ENCODE peak calls at places on chromosome 20, in ten cellular contexts. One of them, this sample, is unnamed.

GRCh38 chr20:32451682-32452461 is 93.7 kb downstream of the ASXL1 start:
- DNase-seq in GM12878: no peak
- DNase-seq in IMR-90: no peak
- DNase-seq in HCT116: no peak
- DNase-seq in H54: no peak
- DNase-seq in GM12892: peak
- DNase-seq in gastrocnemius medialis: no peak
- DNase-seq in NB4: peak
- DNase-seq in transverse colon: no peak
- DNase-seq in A549: no peak
- DNase-seq in this sample: no peak

GRCh38 chr20:53386186-53386681 is 207.4 kb downstream of the ZNF217 start:
- DNase-seq in A549: no peak
- DNase-seq in NB4: no peak
- DNase-seq in IMR-90: no peak
- DNase-seq in GM12878: no peak
- DNase-seq in gastrocnemius medialis: no peak
- DNase-seq in GM12892: no peak
- DNase-seq in HCT116: no peak
- DNase-seq in H54: no peak
- DNase-seq in transverse colon: no peak
- DNase-seq in this sample: no peak

GRCh38 chr20:38065764-38066375 is 32.3 kb downstream of the RPRD1B start:
- DNase-seq in NB4: no peak
- DNase-seq in transverse colon: no peak
- DNase-seq in GM12892: no peak
- DNase-seq in HCT116: no peak
- DNase-seq in gastrocnemius medialis: no peak
- DNase-seq in GM12878: no peak
- DNase-seq in IMR-90: no peak
- DNase-seq in A549: no peak
- DNase-seq in H54: no peak
- DNase-seq in this sample: no peak

GRCh38 chr20:16922834-16923233 is 174.7 kb downstream of the OTOR start:
- DNase-seq in A549: no peak
- DNase-seq in H54: no peak
- DNase-seq in IMR-90: peak
- DNase-seq in GM12892: no peak
- DNase-seq in transverse colon: no peak
- DNase-seq in NB4: peak
- DNase-seq in gastrocnemius medialis: no peak
- DNase-seq in HCT116: no peak
- DNase-seq in GM12878: no peak
- DNase-seq in this sample: no peak

GRCh38 chr20:40323411-40323810 is 365.6 kb downstream of the MAFB start:
- DNase-seq in IMR-90: no peak
- DNase-seq in gastrocnemius medialis: no peak
- DNase-seq in transverse colon: no peak
- DNase-seq in A549: no peak
- DNase-seq in GM12878: no peak
- DNase-seq in H54: no peak
- DNase-seq in GM12892: no peak
- DNase-seq in NB4: peak
- DNase-seq in HCT116: no peak
- DNase-seq in this sample: no peak

GRCh38 chr20:36855241-36855657 is 20.7 kb upstream of the TLDC2 start:
- DNase-seq in GM12878: no peak
- DNase-seq in GM12892: no peak
- DNase-seq in NB4: no peak
- DNase-seq in transverse colon: no peak
- DNase-seq in A549: no peak
- DNase-seq in HCT116: no peak
- DNase-seq in gastrocnemius medialis: no peak
- DNase-seq in IMR-90: no peak
- DNase-seq in H54: peak
- DNase-seq in this sample: no peak

GRCh38 chr20:43409041-43409913 is 48.4 kb upstream of the SRSF6 start:
- DNase-seq in A549: no peak
- DNase-seq in IMR-90: peak
- DNase-seq in GM12892: no peak
- DNase-seq in transverse colon: no peak
- DNase-seq in H54: no peak
- DNase-seq in GM12878: peak
- DNase-seq in HCT116: peak
- DNase-seq in NB4: peak
- DNase-seq in gastrocnemius medialis: no peak
- DNase-seq in this sample: no peak

GRCh38 chr20:52193886-52194545 is 2.4 kb upstream of the ZFP64 start:
- DNase-seq in HCT116: no peak
- DNase-seq in transverse colon: peak
- DNase-seq in NB4: no peak
- DNase-seq in A549: no peak
- DNase-seq in GM12892: no peak
- DNase-seq in H54: no peak
- DNase-seq in IMR-90: no peak
- DNase-seq in GM12878: no peak
- DNase-seq in gastrocnemius medialis: no peak
- DNase-seq in this sample: no peak

GRCh38 chr20:62899633-62900051 is 26.7 kb downstream of the DIDO1 start:
- DNase-seq in transverse colon: peak
- DNase-seq in NB4: no peak
- DNase-seq in gastrocnemius medialis: no peak
- DNase-seq in GM12892: no peak
- DNase-seq in A549: no peak
- DNase-seq in GM12878: no peak
- DNase-seq in HCT116: no peak
- DNase-seq in H54: no peak
- DNase-seq in IMR-90: no peak
- DNase-seq in this sample: no peak

GRCh38 chr20:62901891-62902290 is 24.4 kb downstream of the DIDO1 start:
- DNase-seq in H54: no peak
- DNase-seq in GM12892: no peak
- DNase-seq in HCT116: no peak
- DNase-seq in A549: no peak
- DNase-seq in transverse colon: no peak
- DNase-seq in gastrocnemius medialis: no peak
- DNase-seq in NB4: no peak
- DNase-seq in IMR-90: no peak
- DNase-seq in GM12878: no peak
- DNase-seq in this sample: no peak

GRCh38 chr20:62900052-62900691 is 26.1 kb downstream of the DIDO1 start:
- DNase-seq in A549: peak
- DNase-seq in GM12878: no peak
- DNase-seq in HCT116: peak
- DNase-seq in H54: peak
- DNase-seq in transverse colon: peak
- DNase-seq in NB4: peak
- DNase-seq in gastrocnemius medialis: no peak
- DNase-seq in IMR-90: peak
- DNase-seq in GM12892: peak
- DNase-seq in this sample: peak

GRCh38 chr20:62898970-62899632 is 27.2 kb downstream of the DIDO1 start:
- DNase-seq in transverse colon: no peak
- DNase-seq in GM12878: no peak
- DNase-seq in IMR-90: no peak
- DNase-seq in gastrocnemius medialis: no peak
- DNase-seq in A549: no peak
- DNase-seq in GM12892: peak
- DNase-seq in NB4: no peak
- DNase-seq in HCT116: no peak
- DNase-seq in H54: no peak
- DNase-seq in this sample: no peak

DNA sequence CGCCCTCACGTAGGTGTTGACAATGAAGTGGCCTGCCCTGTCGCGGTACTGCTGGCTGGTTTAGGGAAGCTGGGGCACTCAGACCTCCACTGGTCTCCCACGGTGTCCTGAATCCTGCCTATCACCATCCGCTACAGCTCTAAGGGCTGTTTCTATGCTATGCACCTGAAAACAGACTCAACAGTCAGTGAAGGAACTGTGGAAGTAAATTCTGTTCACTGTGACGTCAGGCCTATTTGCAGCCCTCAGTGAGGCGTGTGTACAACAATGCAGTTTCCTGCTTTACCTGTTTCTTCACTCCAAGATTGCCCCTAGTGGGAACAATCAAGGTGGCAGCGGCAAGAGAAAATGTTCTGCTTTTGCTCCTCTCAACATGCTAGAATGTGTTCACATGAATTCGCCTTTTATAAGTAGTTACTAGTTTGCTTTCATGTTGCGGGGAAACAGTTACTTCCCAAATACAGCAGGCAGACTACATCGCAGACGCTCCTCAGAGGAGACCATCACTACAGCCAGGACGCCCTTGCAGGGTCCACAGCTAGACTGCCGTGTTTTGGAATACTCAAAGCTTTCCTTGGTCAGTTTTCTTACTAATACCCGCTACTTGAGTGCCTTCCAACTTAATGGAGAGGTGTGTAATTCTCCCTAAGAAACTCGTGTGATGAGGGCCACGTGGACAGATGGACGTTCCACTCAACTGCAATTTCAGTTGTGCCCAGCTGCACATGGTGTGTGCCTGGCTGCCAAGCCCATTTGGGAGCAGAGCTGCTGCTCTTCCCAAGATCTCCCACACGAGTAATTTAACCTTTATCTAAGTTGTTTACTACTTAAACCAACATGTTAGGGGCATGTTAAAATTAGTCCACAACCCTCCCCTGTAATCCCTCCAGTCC is 25.4 kb downstream of the DIDO1 start:
- DNase-seq in IMR-90: no peak
- DNase-seq in HCT116: no peak
- DNase-seq in gastrocnemius medialis: no peak
- DNase-seq in NB4: no peak
- DNase-seq in H54: no peak
- DNase-seq in GM12892: no peak
- DNase-seq in transverse colon: peak
- DNase-seq in A549: peak
- DNase-seq in GM12878: no peak
- DNase-seq in this sample: peak
- TF ChIP-seq POLR2A in IMR-90: no peak
- TF ChIP-seq POLR2A in HCT116: no peak
- TF ChIP-seq POLR2A in gastrocnemius medialis: no peak
- TF ChIP-seq POLR2A in NB4: no peak
- TF ChIP-seq POLR2A in H54: no peak
- TF ChIP-seq POLR2A in GM12892: peak
- TF ChIP-seq POLR2A in transverse colon: no peak
- TF ChIP-seq POLR2A in A549: no peak
- TF ChIP-seq POLR2A in GM12878: peak
- TF ChIP-seq POLR2A in this sample: no peak

DNA sequence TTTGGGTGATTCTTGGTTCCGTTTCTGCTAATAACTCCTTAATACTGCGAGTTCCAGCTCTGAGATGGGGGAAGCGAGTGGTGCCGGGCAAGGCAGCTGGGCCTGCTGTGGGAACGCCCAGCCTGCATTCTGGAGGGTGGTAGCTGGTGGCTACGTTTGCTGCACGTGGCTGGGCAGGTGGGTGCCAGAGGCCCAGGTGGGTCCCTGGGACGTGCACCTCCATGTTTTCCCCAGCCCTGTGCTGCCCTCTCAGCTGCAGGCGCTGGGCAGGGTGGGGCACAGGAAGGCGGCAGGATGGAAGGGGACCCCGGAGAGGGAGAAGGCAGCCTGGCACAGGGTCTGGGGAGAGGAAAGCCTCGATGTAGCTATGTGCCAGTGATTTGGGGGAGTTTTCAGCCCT is 388.8 kb downstream of the CDH4 start:
- DNase-seq in H54: no peak
- DNase-seq in IMR-90: no peak
- DNase-seq in GM12892: no peak
- DNase-seq in NB4: no peak
- DNase-seq in transverse colon: no peak
- DNase-seq in GM12878: no peak
- DNase-seq in HCT116: no peak
- DNase-seq in A549: no peak
- DNase-seq in gastrocnemius medialis: no peak
- DNase-seq in this sample: no peak
- TF ChIP-seq POLR2A in H54: no peak
- TF ChIP-seq POLR2A in IMR-90: no peak
- TF ChIP-seq POLR2A in GM12892: no peak
- TF ChIP-seq POLR2A in NB4: no peak
- TF ChIP-seq POLR2A in transverse colon: no peak
- TF ChIP-seq POLR2A in GM12878: no peak
- TF ChIP-seq POLR2A in HCT116: no peak
- TF ChIP-seq POLR2A in A549: no peak
- TF ChIP-seq POLR2A in gastrocnemius medialis: no peak
- TF ChIP-seq POLR2A in this sample: no peak

GRCh38 chr20:10673831-10674683 is at the start of gene JAG1:
- DNase-seq in IMR-90: peak
- DNase-seq in gastrocnemius medialis: peak
- DNase-seq in HCT116: peak
- DNase-seq in A549: peak
- DNase-seq in transverse colon: peak
- DNase-seq in NB4: peak
- DNase-seq in GM12878: peak
- DNase-seq in GM12892: peak
- DNase-seq in H54: peak
- DNase-seq in this sample: peak

GRCh38 chr20:10673176-10673830 is 496 bp downstream of the JAG1 start:
- DNase-seq in GM12892: peak
- DNase-seq in gastrocnemius medialis: no peak
- DNase-seq in transverse colon: peak
- DNase-seq in HCT116: no peak
- DNase-seq in NB4: peak
- DNase-seq in A549: no peak
- DNase-seq in H54: peak
- DNase-seq in GM12878: no peak
- DNase-seq in IMR-90: no peak
- DNase-seq in this sample: no peak

GRCh38 chr20:10671850-10672578 is 1.8 kb downstream of the JAG1 start:
- DNase-seq in gastrocnemius medialis: peak
- DNase-seq in H54: peak
- DNase-seq in HCT116: no peak
- DNase-seq in NB4: peak
- DNase-seq in IMR-90: peak
- DNase-seq in A549: no peak
- DNase-seq in GM12892: peak
- DNase-seq in GM12878: no peak
- DNase-seq in transverse colon: peak
- DNase-seq in this sample: peak

GRCh38 chr20:10671221-10671849 is 2.5 kb downstream of the JAG1 start:
- DNase-seq in GM12878: peak
- DNase-seq in IMR-90: peak
- DNase-seq in GM12892: peak
- DNase-seq in transverse colon: peak
- DNase-seq in NB4: peak
- DNase-seq in H54: peak
- DNase-seq in A549: peak
- DNase-seq in HCT116: no peak
- DNase-seq in gastrocnemius medialis: peak
- DNase-seq in this sample: peak

GRCh38 chr20:10672579-10673127 is 1.1 kb downstream of the JAG1 start:
- DNase-seq in transverse colon: peak
- DNase-seq in gastrocnemius medialis: no peak
- DNase-seq in IMR-90: peak
- DNase-seq in H54: peak
- DNase-seq in NB4: peak
- DNase-seq in GM12892: peak
- DNase-seq in GM12878: no peak
- DNase-seq in HCT116: no peak
- DNase-seq in A549: no peak
- DNase-seq in this sample: no peak
- TF ChIP-seq POLR2A in transverse colon: peak
- TF ChIP-seq POLR2A in gastrocnemius medialis: no peak
- TF ChIP-seq POLR2A in IMR-90: no peak
- TF ChIP-seq POLR2A in H54: peak
- TF ChIP-seq POLR2A in NB4: no peak
- TF ChIP-seq POLR2A in GM12892: no peak
- TF ChIP-seq POLR2A in GM12878: no peak
- TF ChIP-seq POLR2A in HCT116: no peak
- TF ChIP-seq POLR2A in A549: no peak
- TF ChIP-seq POLR2A in this sample: no peak

GRCh38 chr20:6360766-6361165 is 237.9 kb upstream of the FERMT1 start:
- DNase-seq in IMR-90: no peak
- DNase-seq in H54: no peak
- DNase-seq in HCT116: no peak
- DNase-seq in GM12892: no peak
- DNase-seq in A549: no peak
- DNase-seq in gastrocnemius medialis: no peak
- DNase-seq in NB4: no peak
- DNase-seq in transverse colon: no peak
- DNase-seq in GM12878: no peak
- DNase-seq in this sample: no peak
- TF ChIP-seq POLR2A in IMR-90: no peak
- TF ChIP-seq POLR2A in H54: no peak
- TF ChIP-seq POLR2A in HCT116: no peak
- TF ChIP-seq POLR2A in GM12892: no peak
- TF ChIP-seq POLR2A in A549: no peak
- TF ChIP-seq POLR2A in gastrocnemius medialis: no peak
- TF ChIP-seq POLR2A in NB4: no peak
- TF ChIP-seq POLR2A in transverse colon: no peak
- TF ChIP-seq POLR2A in GM12878: no peak
- TF ChIP-seq POLR2A in this sample: no peak